ENCODE peak calls at places on chromosomes 13 and 19, in ten cellular contexts. One of them, this sample, is unnamed.

GRCh38 chr19:7397687-7398086 is 49.0 kb downstream of the ARHGEF18 start:
- DNase-seq in brain microvascular endothelial cell: peak; percentile 89
- DNase-seq in mesendoderm: no peak
- DNase-seq in spleen: no peak
- DNase-seq in PC-3: peak; percentile 95
- DNase-seq in CD8-positive, alpha-beta T cell: no peak
- DNase-seq in cardiac muscle cell: peak; percentile 90
- DNase-seq in A549: no peak
- DNase-seq in tibial artery: no peak
- DNase-seq in H9: no peak
- DNase-seq in this sample: no peak

GRCh38 chr19:29622191-29623070 is 16.3 kb downstream of the POP4 start:
- DNase-seq in brain microvascular endothelial cell: no peak
- DNase-seq in mesendoderm: peak; percentile 80
- DNase-seq in spleen: peak; percentile 78
- DNase-seq in PC-3: peak; percentile 12
- DNase-seq in CD8-positive, alpha-beta T cell: peak; percentile 54
- DNase-seq in cardiac muscle cell: no peak
- DNase-seq in A549: no peak
- DNase-seq in tibial artery: no peak
- DNase-seq in H9: peak; percentile 62
- DNase-seq in this sample: no peak

GRCh38 chr19:28296506-28296905 is 916.4 kb downstream of the UQCRFS1 start:
- DNase-seq in brain microvascular endothelial cell: no peak
- DNase-seq in mesendoderm: no peak
- DNase-seq in spleen: no peak
- DNase-seq in PC-3: no peak
- DNase-seq in CD8-positive, alpha-beta T cell: no peak
- DNase-seq in cardiac muscle cell: peak; percentile 58
- DNase-seq in A549: no peak
- DNase-seq in tibial artery: no peak
- DNase-seq in H9: no peak
- DNase-seq in this sample: no peak

GRCh38 chr13:20157387-20157786 is 3.5 kb downstream of the GJA3 start:
- DNase-seq in brain microvascular endothelial cell: no peak
- DNase-seq in mesendoderm: no peak
- DNase-seq in spleen: no peak
- DNase-seq in PC-3: no peak
- DNase-seq in CD8-positive, alpha-beta T cell: no peak
- DNase-seq in cardiac muscle cell: no peak
- DNase-seq in A549: no peak
- DNase-seq in tibial artery: no peak
- DNase-seq in H9: peak; percentile 8
- DNase-seq in this sample: no peak

GRCh38 chr13:114099191-114099590 is 33.2 kb downstream of the RASA3 start:
- DNase-seq in brain microvascular endothelial cell: peak; percentile 94
- DNase-seq in mesendoderm: peak; percentile 91
- DNase-seq in spleen: peak; percentile 75
- DNase-seq in PC-3: peak; percentile 73
- DNase-seq in CD8-positive, alpha-beta T cell: peak; percentile 11
- DNase-seq in cardiac muscle cell: peak; percentile 87
- DNase-seq in A549: peak; percentile 68
- DNase-seq in tibial artery: peak; percentile 95
- DNase-seq in H9: peak; percentile 86
- DNase-seq in this sample: peak; percentile 95

GRCh38 chr13:60134376-60134775 is 29.4 kb downstream of the DIAPH3 start:
- DNase-seq in brain microvascular endothelial cell: no peak
- DNase-seq in mesendoderm: peak; percentile 79
- DNase-seq in spleen: no peak
- DNase-seq in PC-3: no peak
- DNase-seq in CD8-positive, alpha-beta T cell: no peak
- DNase-seq in cardiac muscle cell: peak; percentile 38
- DNase-seq in A549: no peak
- DNase-seq in tibial artery: no peak
- DNase-seq in H9: peak; percentile 52
- DNase-seq in this sample: no peak

GRCh38 chr13:93977986-93978385 is 501.5 kb downstream of the DCT start:
- DNase-seq in brain microvascular endothelial cell: peak; percentile 58
- DNase-seq in mesendoderm: peak; percentile 52
- DNase-seq in spleen: no peak
- DNase-seq in PC-3: no peak
- DNase-seq in CD8-positive, alpha-beta T cell: no peak
- DNase-seq in cardiac muscle cell: peak; percentile 58
- DNase-seq in A549: no peak
- DNase-seq in tibial artery: no peak
- DNase-seq in H9: no peak
- DNase-seq in this sample: no peak

GRCh38 chr13:89568276-89568675 is 1779.2 kb upstream of the MIR17HG start:
- DNase-seq in brain microvascular endothelial cell: peak; percentile 6
- DNase-seq in mesendoderm: no peak
- DNase-seq in spleen: no peak
- DNase-seq in PC-3: peak; percentile 2
- DNase-seq in CD8-positive, alpha-beta T cell: no peak
- DNase-seq in cardiac muscle cell: no peak
- DNase-seq in A549: no peak
- DNase-seq in tibial artery: no peak
- DNase-seq in H9: no peak
- DNase-seq in this sample: no peak

GRCh38 chr13:32267836-32268439 is 47.2 kb downstream of the ZAR1L start:
- DNase-seq in brain microvascular endothelial cell: no peak
- DNase-seq in mesendoderm: peak; percentile 72
- DNase-seq in spleen: no peak
- DNase-seq in PC-3: peak; percentile 65
- DNase-seq in CD8-positive, alpha-beta T cell: peak; percentile 44
- DNase-seq in cardiac muscle cell: peak; percentile 22
- DNase-seq in A549: no peak
- DNase-seq in tibial artery: no peak
- DNase-seq in H9: peak; percentile 85
- DNase-seq in this sample: no peak

GRCh38 chr19:4425531-4425930 is 23.1 kb downstream of the CHAF1A start:
- DNase-seq in brain microvascular endothelial cell: peak; percentile 90
- DNase-seq in mesendoderm: no peak
- DNase-seq in spleen: no peak
- DNase-seq in PC-3: no peak
- DNase-seq in CD8-positive, alpha-beta T cell: no peak
- DNase-seq in cardiac muscle cell: peak; percentile 74
- DNase-seq in A549: no peak
- DNase-seq in tibial artery: no peak
- DNase-seq in H9: no peak
- DNase-seq in this sample: no peak

GRCh38 chr13:59472134-59472533 is 691.6 kb downstream of the DIAPH3 start:
- DNase-seq in brain microvascular endothelial cell: no peak
- DNase-seq in mesendoderm: no peak
- DNase-seq in spleen: no peak
- DNase-seq in PC-3: peak; percentile 72
- DNase-seq in CD8-positive, alpha-beta T cell: no peak
- DNase-seq in cardiac muscle cell: peak; percentile 41
- DNase-seq in A549: no peak
- DNase-seq in tibial artery: no peak
- DNase-seq in H9: no peak
- DNase-seq in this sample: no peak

GRCh38 chr13:99087130-99087953 is 109.5 kb upstream of the DOCK9 start:
- DNase-seq in brain microvascular endothelial cell: peak; percentile 73
- DNase-seq in mesendoderm: peak; percentile 94
- DNase-seq in spleen: peak; percentile 97
- DNase-seq in PC-3: peak; percentile 84
- DNase-seq in CD8-positive, alpha-beta T cell: peak; percentile 93
- DNase-seq in cardiac muscle cell: peak; percentile 86
- DNase-seq in A549: peak; percentile 93
- DNase-seq in tibial artery: peak; percentile 95
- DNase-seq in H9: peak; percentile 97
- DNase-seq in this sample: peak; percentile 93

GRCh38 chr19:8473652-8474476 is 28.6 kb downstream of the PRAM1 start:
- DNase-seq in brain microvascular endothelial cell: no peak
- DNase-seq in mesendoderm: no peak
- DNase-seq in spleen: no peak
- DNase-seq in PC-3: no peak
- DNase-seq in CD8-positive, alpha-beta T cell: no peak
- DNase-seq in cardiac muscle cell: no peak
- DNase-seq in A549: no peak
- DNase-seq in tibial artery: peak; percentile 17
- DNase-seq in H9: no peak
- DNase-seq in this sample: no peak

GRCh38 chr13:23751195-23751594 is 138.0 kb downstream of the MIPEP start:
- DNase-seq in brain microvascular endothelial cell: peak; percentile 36
- DNase-seq in mesendoderm: no peak
- DNase-seq in spleen: no peak
- DNase-seq in PC-3: peak; percentile 90
- DNase-seq in CD8-positive, alpha-beta T cell: no peak
- DNase-seq in cardiac muscle cell: no peak
- DNase-seq in A549: no peak
- DNase-seq in tibial artery: no peak
- DNase-seq in H9: no peak
- DNase-seq in this sample: no peak

GRCh38 chr13:23750383-23751121 is 138.6 kb downstream of the MIPEP start:
- DNase-seq in brain microvascular endothelial cell: peak; percentile 90
- DNase-seq in mesendoderm: no peak
- DNase-seq in spleen: no peak
- DNase-seq in PC-3: peak; percentile 78
- DNase-seq in CD8-positive, alpha-beta T cell: no peak
- DNase-seq in cardiac muscle cell: no peak
- DNase-seq in A549: no peak
- DNase-seq in tibial artery: no peak
- DNase-seq in H9: no peak
- DNase-seq in this sample: no peak

GRCh38 chr13:23749288-23749880 is 139.8 kb downstream of the MIPEP start:
- DNase-seq in brain microvascular endothelial cell: no peak
- DNase-seq in mesendoderm: no peak
- DNase-seq in spleen: no peak
- DNase-seq in PC-3: no peak
- DNase-seq in CD8-positive, alpha-beta T cell: no peak
- DNase-seq in cardiac muscle cell: no peak
- DNase-seq in A549: no peak
- DNase-seq in tibial artery: no peak
- DNase-seq in H9: no peak
- DNase-seq in this sample: no peak

GRCh38 chr13:23748109-23748508 is 141.1 kb downstream of the MIPEP start:
- DNase-seq in brain microvascular endothelial cell: no peak
- DNase-seq in mesendoderm: no peak
- DNase-seq in spleen: no peak
- DNase-seq in PC-3: peak; percentile 52
- DNase-seq in CD8-positive, alpha-beta T cell: no peak
- DNase-seq in cardiac muscle cell: no peak
- DNase-seq in A549: no peak
- DNase-seq in tibial artery: no peak
- DNase-seq in H9: no peak
- DNase-seq in this sample: no peak

GRCh38 chr13:23748591-23748990 is 140.6 kb downstream of the MIPEP start:
- DNase-seq in brain microvascular endothelial cell: no peak
- DNase-seq in mesendoderm: no peak
- DNase-seq in spleen: no peak
- DNase-seq in PC-3: peak; percentile 9
- DNase-seq in CD8-positive, alpha-beta T cell: no peak
- DNase-seq in cardiac muscle cell: no peak
- DNase-seq in A549: no peak
- DNase-seq in tibial artery: no peak
- DNase-seq in H9: peak; percentile 52
- DNase-seq in this sample: no peak
- H3K27ac ChIP-seq in brain microvascular endothelial cell: peak overlapping the region; percentile 16
- H3K27ac ChIP-seq in mesendoderm: no peak overlapping the region
- H3K27ac ChIP-seq in spleen: no peak overlapping the region
- H3K27ac ChIP-seq in PC-3: peak overlapping the region; percentile 100
- H3K27ac ChIP-seq in CD8-positive, alpha-beta T cell: no peak overlapping the region
- H3K27ac ChIP-seq in cardiac muscle cell: no peak overlapping the region
- H3K27ac ChIP-seq in A549: no peak overlapping the region
- H3K27ac ChIP-seq in tibial artery: no peak overlapping the region
- H3K27ac ChIP-seq in H9: no peak overlapping the region
- H3K27ac ChIP-seq in this sample: no peak overlapping the region

DNA sequence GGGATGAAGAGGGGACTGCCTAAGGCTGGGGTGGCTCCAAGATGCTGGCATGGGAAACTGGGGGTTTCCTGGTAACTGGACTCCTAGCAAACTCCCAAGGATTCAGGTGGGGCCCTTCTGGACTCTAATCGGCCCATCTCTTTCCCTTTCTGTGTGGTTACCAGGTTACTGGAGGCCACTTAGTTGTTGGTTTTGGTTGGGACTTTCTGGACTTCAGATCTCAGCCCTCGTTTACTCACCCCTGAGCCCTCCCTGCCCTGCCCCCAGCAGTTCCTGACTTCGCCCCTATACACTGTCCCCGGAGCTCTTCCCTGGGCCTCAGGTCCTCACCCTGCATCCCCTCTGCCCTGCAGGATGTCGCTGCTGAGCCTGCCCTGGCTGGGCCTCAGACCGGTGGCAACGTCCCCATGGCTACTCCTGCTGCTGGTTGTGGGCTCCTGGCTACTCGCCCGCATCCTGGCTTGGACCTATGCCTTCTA is 328 bp downstream of the CYP4F12 start:
- DNase-seq in brain microvascular endothelial cell: no peak
- DNase-seq in mesendoderm: no peak
- DNase-seq in spleen: no peak
- DNase-seq in PC-3: no peak
- DNase-seq in CD8-positive, alpha-beta T cell: peak; percentile 20
- DNase-seq in cardiac muscle cell: peak; percentile 1
- DNase-seq in A549: no peak
- DNase-seq in tibial artery: no peak
- DNase-seq in H9: no peak
- DNase-seq in this sample: no peak
- H3K27ac ChIP-seq in brain microvascular endothelial cell: no peak overlapping the region
- H3K27ac ChIP-seq in mesendoderm: no peak overlapping the region
- H3K27ac ChIP-seq in spleen: no peak overlapping the region
- H3K27ac ChIP-seq in PC-3: no peak overlapping the region
- H3K27ac ChIP-seq in CD8-positive, alpha-beta T cell: no peak overlapping the region
- H3K27ac ChIP-seq in cardiac muscle cell: no peak overlapping the region
- H3K27ac ChIP-seq in A549: peak overlapping the region; percentile 27
- H3K27ac ChIP-seq in tibial artery: no peak overlapping the region
- H3K27ac ChIP-seq in H9: no peak overlapping the region
- H3K27ac ChIP-seq in this sample: no peak overlapping the region

GRCh38 chr19:2629491-2630351 is 72.8 kb downstream of the GNG7 start:
- DNase-seq in brain microvascular endothelial cell: no peak
- DNase-seq in mesendoderm: no peak
- DNase-seq in spleen: peak; percentile 78
- DNase-seq in PC-3: no peak
- DNase-seq in CD8-positive, alpha-beta T cell: peak; percentile 45
- DNase-seq in cardiac muscle cell: peak; percentile 29
- DNase-seq in A549: no peak
- DNase-seq in tibial artery: no peak
- DNase-seq in H9: no peak
- DNase-seq in this sample: no peak
- H3K27ac ChIP-seq in brain microvascular endothelial cell: no peak overlapping the region
- H3K27ac ChIP-seq in mesendoderm: no peak overlapping the region
- H3K27ac ChIP-seq in spleen: peak overlapping the region; percentile 82
- H3K27ac ChIP-seq in PC-3: no peak overlapping the region
- H3K27ac ChIP-seq in CD8-positive, alpha-beta T cell: peak overlapping the region; percentile 3
- H3K27ac ChIP-seq in cardiac muscle cell: no peak overlapping the region
- H3K27ac ChIP-seq in A549: peak overlapping the region; percentile 24
- H3K27ac ChIP-seq in tibial artery: peak overlapping the region; percentile 89
- H3K27ac ChIP-seq in H9: no peak overlapping the region
- H3K27ac ChIP-seq in this sample: peak overlapping the region; percentile 81

DNA sequence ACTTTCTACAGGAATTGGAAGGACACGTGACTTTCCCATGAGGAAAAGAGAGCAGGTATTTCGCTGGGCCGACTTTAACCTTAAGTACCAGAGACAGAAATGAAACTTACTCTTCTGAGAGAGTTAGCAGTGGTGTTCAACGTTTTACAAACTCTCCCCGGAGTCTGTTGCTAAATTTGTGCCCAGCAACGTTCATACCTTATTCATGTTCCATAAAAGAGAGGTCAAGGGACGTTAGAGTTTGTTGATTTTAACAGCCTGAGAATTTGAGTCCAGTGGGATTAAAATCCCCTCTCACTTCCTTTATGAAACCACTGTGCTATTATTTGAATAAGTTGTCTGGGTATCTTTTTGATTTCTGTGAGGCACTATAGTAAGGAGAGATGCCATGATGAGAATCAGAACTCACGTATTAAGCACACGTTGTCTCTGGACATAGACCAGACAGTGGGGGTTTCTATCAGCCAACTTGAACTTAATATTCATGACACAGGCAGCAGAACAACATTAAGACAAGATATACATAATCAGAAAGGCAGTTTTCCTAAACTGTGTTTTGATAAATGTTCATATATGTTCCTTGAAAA is 33.4 kb downstream of the SPRY2 start:
- DNase-seq in brain microvascular endothelial cell: no peak
- DNase-seq in mesendoderm: no peak
- DNase-seq in spleen: no peak
- DNase-seq in PC-3: no peak
- DNase-seq in CD8-positive, alpha-beta T cell: no peak
- DNase-seq in cardiac muscle cell: no peak
- DNase-seq in A549: no peak
- DNase-seq in tibial artery: no peak
- DNase-seq in H9: no peak
- DNase-seq in this sample: no peak
- H3K27ac ChIP-seq in brain microvascular endothelial cell: no peak overlapping the region
- H3K27ac ChIP-seq in mesendoderm: no peak overlapping the region
- H3K27ac ChIP-seq in spleen: no peak overlapping the region
- H3K27ac ChIP-seq in PC-3: no peak overlapping the region
- H3K27ac ChIP-seq in CD8-positive, alpha-beta T cell: no peak overlapping the region
- H3K27ac ChIP-seq in cardiac muscle cell: no peak overlapping the region
- H3K27ac ChIP-seq in A549: no peak overlapping the region
- H3K27ac ChIP-seq in tibial artery: no peak overlapping the region
- H3K27ac ChIP-seq in H9: no peak overlapping the region
- H3K27ac ChIP-seq in this sample: peak overlapping the region; percentile 19